ENCODE peak calls at places on chromosomes 4 and X, in seven cellular contexts. T, F, P, U, N, X and R are unnamed samples.

GRCh38 chrX:153662266-153662665 is 11.3 kb downstream of the PNCK start:
- DNase-seq in T (no peak), F (peak; percentile 15), P (no peak), U (no peak), N (no peak), X (peak; percentile 15), R (peak; percentile 51)

GRCh38 chrX:119784747-119785446 is 6.5 kb downstream of the RPL39 start:
- DNase-seq in T (peak; percentile 1), F (peak; percentile 23), P (no peak), U (peak; percentile 22), N (no peak), X (no peak), R (no peak)

GRCh38 chrX:66672106-66672505 is 33.2 kb upstream of the EDA2R start:
- DNase-seq in T (no peak), F (peak; percentile 17), P (no peak), U (no peak), N (no peak), X (no peak), R (no peak)

GRCh38 chr4:155079866-155080265 is 128.6 kb upstream of the NPY2R start:
- DNase-seq in T (no peak), F (no peak), P (no peak), U (peak; percentile 35), N (no peak), X (no peak), R (no peak)

GRCh38 chr4:26937567-26937966 is 76.9 kb downstream of the STIM2 start:
- DNase-seq in T (no peak), F (no peak), P (no peak), U (peak; percentile 10), N (no peak), X (no peak), R (no peak)

GRCh38 chr4:71074452-71075299 is 81.2 kb downstream of the DCK start:
- DNase-seq in T (no peak), F (no peak), P (no peak), U (no peak), N (no peak), X (no peak), R (no peak)

GRCh38 chr4:5711479-5712184 is 631 bp downstream of the EVC start:
- DNase-seq in T (no peak), F (peak; percentile 51), P (no peak), U (peak; percentile 61), N (no peak), X (no peak), R (no peak)

GRCh38 chr4:169540774-169541173 is 71.6 kb downstream of the NEK1 start:
- DNase-seq in T (no peak), F (peak; percentile 45), P (no peak), U (no peak), N (no peak), X (no peak), R (no peak)

GRCh38 chrX:65723706-65724105 is 56.3 kb downstream of the MSN start:
- DNase-seq in T (no peak), F (peak; percentile 40), P (no peak), U (no peak), N (no peak), X (no peak), R (no peak)

GRCh38 chr4:86940176-86940575 is 5.4 kb downstream of the AFF1 start:
- DNase-seq in T (no peak), F (peak; percentile 60), P (no peak), U (no peak), N (no peak), X (no peak), R (no peak)

GRCh38 chr4:85837334-85837733 is 362.4 kb downstream of the ARHGAP24 start:
- DNase-seq in T (no peak), F (no peak), P (no peak), U (no peak), N (no peak), X (no peak), R (no peak)

GRCh38 chr4:139656614-139657486 is 8.8 kb upstream of the MGST2 start:
- DNase-seq in T (peak; percentile 82), F (peak; percentile 78), P (no peak), U (peak; percentile 87), N (no peak), X (peak; percentile 59), R (peak; percentile 74)

GRCh38 chr4:14100349-14100748 is 472.8 kb upstream of the BOD1L1 start:
- DNase-seq in T (no peak), F (no peak), P (no peak), U (no peak), N (no peak), X (no peak), R (no peak)

GRCh38 chr4:3513807-3514206 is 18.4 kb downstream of the LRPAP1 start:
- DNase-seq in T (no peak), F (no peak), P (no peak), U (no peak), N (no peak), X (no peak), R (no peak)

GRCh38 chrX:45445745-45446412 is 245.2 kb upstream of the DIPK2B start:
- DNase-seq in T (no peak), F (peak; percentile 76), P (no peak), U (no peak), N (no peak), X (no peak), R (peak; percentile 49)

GRCh38 chr4:185209031-185209851 is at the start of gene SNX25:
- DNase-seq in T (peak; percentile 77), F (peak; percentile 65), P (peak; percentile 81), U (peak; percentile 92), N (peak; percentile 61), X (peak; percentile 89), R (peak; percentile 54)

GRCh38 chr4:139761461-139761860 is 95.8 kb downstream of the MGST2 start:
- DNase-seq in T (no peak), F (peak; percentile 23), P (no peak), U (no peak), N (no peak), X (no peak), R (peak; percentile 24)

GRCh38 chrX:46628406-46629371 is 55.1 kb downstream of the CHST7 start:
- DNase-seq in T (no peak), F (peak; percentile 62), P (no peak), U (no peak), N (no peak), X (no peak), R (no peak)

GRCh38 chr4:2256781-2257191 is 5.1 kb downstream of the MXD4 start:
- DNase-seq in T (no peak), F (no peak), P (no peak), U (no peak), N (no peak), X (peak; percentile 22), R (no peak)

GRCh38 chrX:37348237-37349130 is 680 bp upstream of the PRRG1 start:
- DNase-seq in T (no peak), F (peak; percentile 84), P (no peak), U (peak; percentile 42), N (no peak), X (peak; percentile 31), R (no peak)

GRCh38 chr4:111945014-111945413 is 200.2 kb upstream of the FAM241A start:
- DNase-seq in T (no peak), F (no peak), P (no peak), U (no peak), N (no peak), X (no peak), R (no peak)

GRCh38 chr4:143256456-143256855 is 71.7 kb downstream of the USP38 start:
- DNase-seq in T (no peak), F (no peak), P (no peak), U (no peak), N (no peak), X (no peak), R (no peak)

GRCh38 chr4:22463179-22463578 is 52.7 kb downstream of the ADGRA3 start:
- DNase-seq in T (no peak), F (no peak), P (no peak), U (no peak), N (no peak), X (no peak), R (no peak)

GRCh38 chrX:125395626-125396025 is 76.0 kb downstream of the TEX13C start:
- DNase-seq in T (no peak), F (no peak), P (no peak), U (no peak), N (no peak), X (no peak), R (no peak)

GRCh38 chr4:48450740-48451139 is 32.4 kb upstream of the SLC10A4 start:
- DNase-seq in T (no peak), F (no peak), P (no peak), U (no peak), N (no peak), X (no peak), R (no peak)

GRCh38 chr4:120066182-120066524 is 495 bp downstream of the MAD2L1 start:
- DNase-seq in T (peak; percentile 41), F (no peak), P (no peak), U (no peak), N (no peak), X (no peak), R (no peak)

GRCh38 chr4:10526431-10527222 is 69.4 kb upstream of the ZNF518B start:
- DNase-seq in T (no peak), F (no peak), P (no peak), U (peak; percentile 15), N (no peak), X (no peak), R (peak; percentile 91)

GRCh38 chr4:7147661-7148310 is 44.6 kb upstream of the SORCS2 start:
- DNase-seq in T (no peak), F (no peak), P (no peak), U (no peak), N (no peak), X (no peak), R (no peak)

GRCh38 chrX:149365061-149365460 is 140.0 kb downstream of the IDS start:
- DNase-seq in T (no peak), F (no peak), P (no peak), U (no peak), N (no peak), X (no peak), R (no peak)

GRCh38 chr4:72295966-72296557 is 264.3 kb downstream of the NPFFR2 start:
- DNase-seq in T (peak; percentile 47), F (peak; percentile 57), P (no peak), U (peak; percentile 47), N (no peak), X (peak; percentile 44), R (peak; percentile 15)

GRCh38 chr4:85391011-85391410 is 83.9 kb upstream of the ARHGAP24 start:
- DNase-seq in T (no peak), F (no peak), P (no peak), U (no peak), N (no peak), X (no peak), R (no peak)

GRCh38 chr4:108982786-108983185 is 219.9 kb upstream of the ETNPPL start:
- DNase-seq in T (no peak), F (no peak), P (no peak), U (peak; percentile 89), N (no peak), X (no peak), R (no peak)

GRCh38 chr4:121726642-121727268 is 30.0 kb upstream of the ANXA5 start:
- DNase-seq in T (peak; percentile 44), F (peak; percentile 78), P (no peak), U (peak; percentile 72), N (no peak), X (peak; percentile 44), R (peak; percentile 61)

GRCh38 chr4:113587640-113588275 is 173.8 kb downstream of the CAMK2D start:
- DNase-seq in T (no peak), F (no peak), P (no peak), U (peak; percentile 18), N (no peak), X (no peak), R (no peak)

GRCh38 chrX:3713225-3713936 is at the start of gene PRKX:
- DNase-seq in T (peak; percentile 44), F (peak; percentile 36), P (peak; percentile 28), U (peak; percentile 71), N (peak; percentile 25), X (peak; percentile 47), R (no peak)